ENCODE peak calls at places on chromosomes 6 and 20, in five cellular contexts. V, E, R, N and D are unnamed samples. For H3K4me1, the result is how much of the 10 kb centered on the place peaks cover.

GRCh38 chr6:100300221-100300736 is 164.4 kb downstream of the SIM1 start:
- DNase-seq in V (no peak), E (no peak), R (peak), N (peak), D (no peak)

GRCh38 chr20:53760025-53760441 is 166.4 kb upstream of the ZNF217 start:
- DNase-seq in V (no peak), E (no peak), R (no peak), N (no peak), D (no peak)

GRCh38 chr6:129592516-129593232 is 117.3 kb downstream of the ARHGAP18 start:
- DNase-seq in V (no peak), E (no peak), R (no peak), N (no peak), D (no peak)

GRCh38 chr20:47273591-47274235 is 82.8 kb downstream of the ZMYND8 start:
- DNase-seq in V (no peak), E (no peak), R (no peak), N (no peak), D (no peak)

GRCh38 chr6:168532070-168532469 is 91.1 kb downstream of the SMOC2 start:
- DNase-seq in V (no peak), E (no peak), R (no peak), N (no peak), D (no peak)

GRCh38 chr6:144548525-144548924 is 263.4 kb downstream of the UTRN start:
- DNase-seq in V (no peak), E (no peak), R (no peak), N (no peak), D (no peak)

GRCh38 chr6:159098636-159099106 is 53.9 kb upstream of the TAGAP start:
- DNase-seq in V (no peak), E (no peak), R (no peak), N (no peak), D (no peak)

GRCh38 chr20:61889659-61890058 is 176.0 kb downstream of the TAF4 start:
- DNase-seq in V (no peak), E (no peak), R (no peak), N (no peak), D (no peak)

GRCh38 chr6:129679250-129679649 is 30.7 kb downstream of the ARHGAP18 start:
- DNase-seq in V (no peak), E (no peak), R (no peak), N (no peak), D (no peak)

GRCh38 chr6:66183982-66184555 is 477.0 kb upstream of the EYS start:
- DNase-seq in V (no peak), E (no peak), R (no peak), N (no peak), D (no peak)

GRCh38 chr6:125598422-125598821 is 151.0 kb upstream of the HEY2 start:
- DNase-seq in V (no peak), E (no peak), R (no peak), N (no peak), D (no peak)

GRCh38 chr20:18284805-18285533 is 3.4 kb upstream of the ZNF133 start:
- DNase-seq in V (no peak), E (no peak), R (no peak), N (no peak), D (no peak)

GRCh38 chr6:90403489-90404381 is 107.1 kb upstream of the BACH2 start:
- DNase-seq in V (no peak), E (no peak), R (no peak), N (peak), D (no peak)

GRCh38 chr6:3211681-3212080 is 15.8 kb downstream of the TUBB2B start:
- DNase-seq in V (no peak), E (no peak), R (no peak), N (no peak), D (no peak)

GRCh38 chr6:121260651-121261102 is 73.6 kb downstream of the TBC1D32 start:
- DNase-seq in V (no peak), E (no peak), R (no peak), N (no peak), D (no peak)

GRCh38 chr6:110509617-110510231 is 33.3 kb upstream of the SLC22A16 start:
- DNase-seq in V (no peak), E (no peak), R (peak), N (peak), D (no peak)
- H3K9ac ChIP-seq in V (no peak), E (no peak), R (no peak), N (no peak), D (no peak)

GRCh38 chr20:4147319-4147718 is 132.0 kb upstream of the RNF24 start:
- DNase-seq in V (no peak), E (no peak), R (no peak), N (no peak), D (no peak)
- H3K4me1 ChIP-seq in V (under half), E (under half), R (under half), N (under half), D (under half)

GRCh38 chr6:14983599-14984296 is 262.1 kb upstream of the JARID2 start:
- DNase-seq in V (no peak), E (no peak), R (no peak), N (no peak), D (no peak)

GRCh38 chr6:14984454-14984853 is 261.4 kb upstream of the JARID2 start:
- DNase-seq in V (no peak), E (no peak), R (no peak), N (peak), D (no peak)

GRCh38 chr6:14986370-14986769 is 259.5 kb upstream of the JARID2 start:
- DNase-seq in V (no peak), E (no peak), R (no peak), N (no peak), D (no peak)

GRCh38 chr6:14987490-14987889 is 258.4 kb upstream of the JARID2 start:
- DNase-seq in V (no peak), E (no peak), R (no peak), N (no peak), D (no peak)

DNA sequence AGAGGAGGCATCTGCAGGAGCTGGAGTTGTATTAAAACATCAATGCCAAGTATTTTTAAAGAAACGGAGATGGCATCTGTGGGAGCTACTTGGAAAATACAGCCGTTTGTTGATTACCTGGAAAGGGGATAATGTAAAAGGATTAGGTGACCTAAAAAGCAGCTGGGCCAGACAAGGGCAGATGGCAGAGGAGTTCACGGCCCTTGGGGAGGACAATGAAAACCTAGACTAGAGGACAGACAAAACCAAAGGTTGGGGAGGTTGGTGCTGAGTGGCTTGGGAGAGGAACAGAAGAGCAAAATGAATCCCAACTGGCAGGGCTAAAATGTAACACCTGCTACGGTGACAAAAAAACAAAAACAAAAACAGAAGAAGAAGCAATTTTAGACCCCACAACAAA is 260.5 kb upstream of the JARID2 start:
- DNase-seq in V (no peak), E (no peak), R (no peak), N (no peak), D (no peak)
- TF ChIP-seq ZNF274 in V (no peak), E (no peak), R (no peak), N (no peak), D (no peak)

GRCh38 chr6:156955494-156956183 is 178.5 kb downstream of the ARID1B start:
- DNase-seq in V (no peak), E (no peak), R (no peak), N (no peak), D (no peak)

GRCh38 chr6:156953478-156954146 is 176.4 kb downstream of the ARID1B start:
- DNase-seq in V (no peak), E (no peak), R (peak), N (peak), D (peak)

GRCh38 chr6:156954781-156955180 is 177.6 kb downstream of the ARID1B start:
- DNase-seq in V (no peak), E (no peak), R (no peak), N (no peak), D (no peak)

GRCh38 chr6:156953125-156953477 is 175.9 kb downstream of the ARID1B start:
- DNase-seq in V (no peak), E (no peak), R (no peak), N (no peak), D (no peak)

DNA sequence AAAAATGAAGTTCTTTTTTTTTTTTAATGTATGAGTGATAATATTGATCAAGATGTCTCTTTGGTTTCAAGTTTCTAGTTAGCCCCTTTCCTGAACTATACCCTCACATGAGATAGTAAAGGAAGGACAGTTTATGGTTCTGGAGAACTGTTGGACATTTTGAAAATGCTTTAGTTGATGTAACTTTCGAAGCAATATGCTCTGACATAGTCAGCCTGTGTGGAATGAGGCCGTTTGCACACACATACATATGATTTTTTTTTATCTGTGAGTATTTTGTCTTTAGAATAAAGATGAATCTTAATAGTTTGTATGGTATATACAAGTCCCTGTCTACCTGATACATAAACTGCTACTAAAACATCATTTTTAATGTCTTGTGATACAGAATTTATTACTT is 177.0 kb downstream of the ARID1B start:
- DNase-seq in V (no peak), E (no peak), R (no peak), N (no peak), D (no peak)
- H3K9ac ChIP-seq in V (no peak), E (no peak), R (no peak), N (peak), D (no peak)

DNA sequence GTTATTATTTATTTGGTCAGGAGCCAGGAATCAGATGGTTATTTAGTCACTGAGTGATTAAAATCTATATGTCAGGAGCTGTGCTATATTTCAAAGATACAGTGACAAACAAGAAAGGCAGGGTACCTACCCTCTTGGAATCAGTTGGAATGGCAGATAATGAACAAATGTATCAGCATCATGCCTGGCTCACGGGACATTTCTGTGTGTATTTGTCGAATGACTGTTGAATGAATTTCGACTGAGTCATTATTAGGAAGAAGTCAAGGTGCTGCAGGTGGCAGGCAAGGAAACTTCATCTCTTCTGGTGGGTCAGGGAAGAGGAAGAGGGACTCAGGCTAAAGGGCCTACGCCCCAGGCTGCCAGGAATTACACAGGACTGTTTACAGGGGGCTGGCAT is 13.6 kb downstream of the PKIG start:
- DNase-seq in V (no peak), E (no peak), R (no peak), N (no peak), D (no peak)
- H3K4me1 ChIP-seq in V (under half), E (under half), R (under half), N (under half), D (under half)

GRCh38 chr20:23361108-23361650 is 803 bp upstream of the GZF1 start:
- DNase-seq in V (no peak), E (no peak), R (no peak), N (peak), D (no peak)

GRCh38 chr20:23361651-23362391 is at the start of gene GZF1:
- DNase-seq in V (peak), E (peak), R (peak), N (peak), D (peak)

GRCh38 chr20:23363257-23363649 is 1.3 kb downstream of the GZF1 start:
- DNase-seq in V (no peak), E (no peak), R (no peak), N (no peak), D (no peak)

GRCh38 chr20:23365390-23366165 is 3.6 kb downstream of the GZF1 start:
- DNase-seq in V (no peak), E (no peak), R (no peak), N (no peak), D (no peak)

GRCh38 chr20:23362392-23363256 is 642 bp downstream of the GZF1 start:
- DNase-seq in V (no peak), E (no peak), R (no peak), N (peak), D (no peak)
- TF ChIP-seq ZNF274 in V (no peak), E (no peak), R (no peak), N (no peak), D (no peak)

DNA sequence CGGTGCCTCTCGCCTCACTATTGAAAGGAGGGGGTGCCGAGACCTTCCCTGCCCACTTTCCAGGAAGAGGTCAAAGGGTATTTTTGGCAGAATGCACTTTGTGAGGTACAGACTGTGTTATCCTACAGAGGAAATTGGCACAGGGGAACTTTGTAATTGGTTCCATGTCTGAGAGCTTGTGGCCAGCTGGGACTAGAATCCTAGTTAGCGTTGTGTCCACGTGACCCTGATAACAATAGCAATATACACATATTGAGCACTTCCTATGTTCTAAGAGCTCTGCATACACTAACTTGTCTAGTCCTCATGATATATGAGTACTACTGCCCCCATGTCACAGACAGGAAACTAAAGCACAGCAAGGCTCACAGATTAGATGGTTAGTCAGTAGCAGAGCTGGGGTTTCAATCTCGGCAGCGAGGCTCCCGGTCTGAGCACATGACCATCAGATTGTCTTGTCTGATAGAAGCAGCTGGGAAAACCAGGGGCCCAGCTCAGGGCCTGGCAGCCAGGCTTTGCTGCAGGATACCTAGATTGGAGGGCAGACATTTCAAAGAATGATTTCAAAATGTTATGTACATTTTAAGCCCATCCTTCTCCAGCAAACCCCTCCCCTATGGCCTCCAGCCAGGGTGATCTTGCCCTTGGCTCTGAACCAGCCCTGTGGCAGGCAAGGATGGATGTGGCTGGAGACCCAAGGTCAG is 1.4 kb downstream of the MAPK13 start:
- DNase-seq in V (peak), E (no peak), R (no peak), N (peak), D (no peak)
- H3K9ac ChIP-seq in V (peak), E (no peak), R (peak), N (peak), D (no peak)

DNA sequence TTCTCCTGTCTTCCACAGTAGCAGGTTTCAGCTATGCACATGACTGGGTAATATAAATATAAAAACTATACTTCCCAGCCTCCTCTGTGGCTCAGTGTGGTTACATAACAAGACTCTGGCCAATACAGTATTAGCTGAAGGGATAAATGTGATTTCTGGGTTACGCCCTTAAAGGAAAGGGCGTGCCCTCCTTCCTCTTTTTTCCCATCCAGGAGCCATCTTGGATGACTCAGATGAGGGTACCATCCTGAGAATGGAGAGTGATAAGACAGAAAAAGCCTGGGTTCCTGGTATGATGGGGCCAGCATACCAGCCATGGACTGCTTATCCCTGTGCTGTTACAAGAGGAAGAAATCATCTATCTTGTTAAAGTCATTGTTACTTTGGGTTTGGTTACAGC is 123.3 kb downstream of the NFATC2 start:
- DNase-seq in V (no peak), E (no peak), R (no peak), N (no peak), D (no peak)
- H3K4me1 ChIP-seq in V (under half), E (under half), R (under half), N (under half), D (under half)

DNA sequence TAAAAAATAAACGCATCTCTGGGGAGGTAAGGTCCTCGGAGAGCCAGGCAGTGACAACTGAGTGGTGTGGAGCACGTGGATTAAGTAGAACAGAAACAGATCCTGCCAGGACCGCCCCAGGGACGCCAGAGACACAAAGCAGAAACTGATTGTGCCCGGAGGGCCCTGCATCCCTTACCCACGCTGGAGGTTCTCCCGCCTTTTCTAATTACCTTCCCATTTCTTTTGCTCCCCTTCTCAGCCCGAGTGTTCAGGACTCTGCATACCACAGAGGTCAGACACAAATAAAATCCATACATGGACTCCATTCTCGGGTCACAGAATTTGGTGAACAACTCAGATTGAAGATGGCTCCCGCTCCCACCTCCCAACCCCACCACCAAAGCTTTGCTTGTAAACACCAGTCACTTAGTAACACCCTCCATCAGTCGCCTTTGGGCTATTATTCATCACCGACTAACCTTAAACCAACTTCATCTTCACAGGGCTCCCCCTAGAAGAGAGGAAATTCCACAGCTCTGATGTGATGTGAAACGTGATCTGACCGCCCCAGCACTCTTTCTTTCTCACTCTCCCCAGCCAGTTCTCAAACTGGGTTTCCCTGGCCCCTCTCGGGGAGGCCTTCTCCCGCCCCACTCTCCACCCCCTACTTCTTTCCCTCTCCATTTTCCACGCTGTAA is 32.6 kb upstream of the PIM1 start:
- DNase-seq in V (no peak), E (no peak), R (peak), N (peak), D (peak)
- TF ChIP-seq ZNF274 in V (no peak), E (no peak), R (no peak), N (peak), D (no peak)